ENCODE peak calls at places on chromosomes 3 and 15, in five cellular contexts. One of them, this sample, is unnamed. For H3K9me2, the result is how much of the 10 kb centered on the place peaks cover.

GRCh38 chr3:128491071-128491899 is 1.7 kb downstream of the GATA2 start:
- DNase-seq in HCT116: no peak
- DNase-seq in MM.1S: no peak
- DNase-seq in PC-3: peak
- DNase-seq in OCI-LY7: no peak
- DNase-seq in this sample: peak

GRCh38 chr3:135995766-135996165 is 30.2 kb downstream of the PPP2R3A start:
- DNase-seq in HCT116: no peak
- DNase-seq in PC-3: no peak
- DNase-seq in OCI-LY7: no peak
- DNase-seq in MM.1S: no peak
- DNase-seq in this sample: peak

GRCh38 chr15:100781961-100782525 is 97.6 kb upstream of the ALDH1A3 start:
- DNase-seq in PC-3: no peak
- DNase-seq in OCI-LY7: no peak
- DNase-seq in MM.1S: no peak
- DNase-seq in HCT116: no peak
- DNase-seq in this sample: no peak

GRCh38 chr3:78741066-78741645 is 1026.6 kb downstream of the ROBO1 start:
- DNase-seq in MM.1S: no peak
- DNase-seq in OCI-LY7: peak
- DNase-seq in PC-3: peak
- DNase-seq in HCT116: no peak
- DNase-seq in this sample: no peak

GRCh38 chr15:29689724-29689986 is 132.6 kb downstream of the TJP1 start:
- DNase-seq in MM.1S: no peak
- DNase-seq in HCT116: no peak
- DNase-seq in OCI-LY7: no peak
- DNase-seq in PC-3: no peak
- DNase-seq in this sample: no peak

GRCh38 chr3:102177075-102177755 is 257.6 kb upstream of the ZPLD1 start:
- DNase-seq in MM.1S: no peak
- DNase-seq in HCT116: no peak
- DNase-seq in OCI-LY7: no peak
- DNase-seq in PC-3: no peak
- DNase-seq in this sample: no peak

GRCh38 chr3:104190681-104191080 is 1176.0 kb upstream of the ALCAM start:
- DNase-seq in PC-3: no peak
- DNase-seq in HCT116: no peak
- DNase-seq in OCI-LY7: no peak
- DNase-seq in MM.1S: no peak
- DNase-seq in this sample: no peak

GRCh38 chr3:87498358-87499080 is 222.1 kb upstream of the POU1F1 start:
- DNase-seq in HCT116: no peak
- DNase-seq in PC-3: peak
- DNase-seq in MM.1S: no peak
- DNase-seq in OCI-LY7: no peak
- DNase-seq in this sample: peak

GRCh38 chr3:127970966-127971592 is 56.0 kb downstream of the KBTBD12 start:
- DNase-seq in PC-3: peak
- DNase-seq in HCT116: peak
- DNase-seq in OCI-LY7: peak
- DNase-seq in MM.1S: peak
- DNase-seq in this sample: peak

GRCh38 chr15:66766282-66767228 is 64.5 kb downstream of the SMAD6 start:
- DNase-seq in OCI-LY7: no peak
- DNase-seq in PC-3: peak
- DNase-seq in HCT116: no peak
- DNase-seq in MM.1S: no peak
- DNase-seq in this sample: peak

GRCh38 chr3:194485471-194485875 is 1.3 kb downstream of the ATP13A3 start:
- DNase-seq in PC-3: peak
- DNase-seq in MM.1S: peak
- DNase-seq in OCI-LY7: no peak
- DNase-seq in HCT116: no peak
- DNase-seq in this sample: peak

GRCh38 chr3:194082596-194083220 is 53.2 kb upstream of the HES1 start:
- DNase-seq in OCI-LY7: no peak
- DNase-seq in MM.1S: no peak
- DNase-seq in HCT116: no peak
- DNase-seq in PC-3: no peak
- DNase-seq in this sample: peak

DNA sequence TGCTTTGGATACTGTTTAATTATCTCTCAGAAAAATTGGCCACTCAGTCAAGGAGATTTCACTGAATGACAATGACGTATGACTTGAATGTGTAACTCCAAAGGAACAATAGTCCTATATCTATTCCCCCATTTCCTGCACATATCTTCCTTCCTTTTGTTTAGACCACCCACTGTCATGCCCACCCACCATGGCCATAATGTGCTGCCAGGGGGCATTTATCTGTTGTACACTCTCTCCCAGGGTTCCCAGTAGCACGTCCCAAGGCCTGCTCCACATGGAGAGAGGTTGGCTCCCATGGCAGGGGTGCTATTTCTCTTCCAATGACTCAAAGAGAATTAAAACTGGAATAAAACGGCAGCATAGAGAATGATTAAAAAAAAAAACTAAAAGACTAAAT is 36.8 kb upstream of the CTNNB1 start:
- DNase-seq in OCI-LY7: no peak
- DNase-seq in HCT116: no peak
- DNase-seq in PC-3: no peak
- DNase-seq in MM.1S: no peak
- DNase-seq in this sample: no peak
- H3K9me2 ChIP-seq in OCI-LY7: under half
- H3K9me2 ChIP-seq in HCT116: under half
- H3K9me2 ChIP-seq in PC-3: under half
- H3K9me2 ChIP-seq in MM.1S: under half
- H3K9me2 ChIP-seq in this sample: under half

GRCh38 chr3:10692039-10692438 is 124.0 kb upstream of the SLC6A11 start:
- DNase-seq in MM.1S: no peak
- DNase-seq in OCI-LY7: no peak
- DNase-seq in PC-3: no peak
- DNase-seq in HCT116: no peak
- DNase-seq in this sample: no peak

GRCh38 chr3:10693457-10693856 is 122.6 kb upstream of the SLC6A11 start:
- DNase-seq in MM.1S: no peak
- DNase-seq in HCT116: no peak
- DNase-seq in PC-3: peak
- DNase-seq in OCI-LY7: peak
- DNase-seq in this sample: no peak

GRCh38 chr3:10694194-10694593 is 121.8 kb upstream of the SLC6A11 start:
- DNase-seq in OCI-LY7: no peak
- DNase-seq in HCT116: no peak
- DNase-seq in PC-3: no peak
- DNase-seq in MM.1S: no peak
- DNase-seq in this sample: no peak

GRCh38 chr3:10697918-10698317 is 118.1 kb upstream of the SLC6A11 start:
- DNase-seq in OCI-LY7: no peak
- DNase-seq in HCT116: peak
- DNase-seq in MM.1S: no peak
- DNase-seq in PC-3: peak
- DNase-seq in this sample: no peak

DNA sequence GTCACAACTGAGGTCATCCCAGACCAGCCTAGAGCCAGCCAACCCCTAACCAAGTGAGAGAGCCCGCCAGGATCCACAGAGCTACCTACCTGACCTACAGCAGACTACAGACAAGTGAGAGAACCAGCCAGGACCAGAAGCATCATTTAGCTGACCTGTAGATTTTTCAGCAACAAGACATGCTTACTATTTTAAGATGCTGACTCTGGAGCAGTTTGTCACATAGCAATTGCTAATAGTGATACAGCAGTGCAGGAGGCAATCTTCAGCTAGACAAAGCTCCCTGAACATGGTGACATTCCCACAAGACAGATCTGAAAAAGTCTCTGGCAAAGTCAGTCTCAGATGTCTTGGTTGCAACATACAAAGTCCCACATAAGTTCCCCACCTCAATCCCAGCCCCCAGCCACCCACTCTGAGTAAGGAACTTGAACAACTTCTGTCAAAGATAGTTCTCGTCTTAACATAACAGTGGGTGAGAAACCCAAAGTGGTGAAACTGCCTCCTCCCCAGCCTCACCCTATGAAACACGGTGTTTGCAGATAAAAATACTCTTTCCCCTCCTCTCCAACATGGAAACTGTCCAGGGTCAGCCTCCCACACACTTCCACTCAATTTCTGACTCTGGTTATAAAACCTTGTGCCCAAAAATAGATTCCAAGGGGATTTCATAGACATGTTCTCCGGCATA is 120.3 kb upstream of the SLC6A11 start:
- DNase-seq in OCI-LY7: no peak
- DNase-seq in HCT116: no peak
- DNase-seq in MM.1S: no peak
- DNase-seq in PC-3: no peak
- DNase-seq in this sample: no peak
- TF ChIP-seq EZH2phosphoT487 in OCI-LY7: no peak
- TF ChIP-seq EZH2phosphoT487 in HCT116: no peak
- TF ChIP-seq EZH2phosphoT487 in MM.1S: no peak
- TF ChIP-seq EZH2phosphoT487 in PC-3: no peak
- TF ChIP-seq EZH2phosphoT487 in this sample: no peak

DNA sequence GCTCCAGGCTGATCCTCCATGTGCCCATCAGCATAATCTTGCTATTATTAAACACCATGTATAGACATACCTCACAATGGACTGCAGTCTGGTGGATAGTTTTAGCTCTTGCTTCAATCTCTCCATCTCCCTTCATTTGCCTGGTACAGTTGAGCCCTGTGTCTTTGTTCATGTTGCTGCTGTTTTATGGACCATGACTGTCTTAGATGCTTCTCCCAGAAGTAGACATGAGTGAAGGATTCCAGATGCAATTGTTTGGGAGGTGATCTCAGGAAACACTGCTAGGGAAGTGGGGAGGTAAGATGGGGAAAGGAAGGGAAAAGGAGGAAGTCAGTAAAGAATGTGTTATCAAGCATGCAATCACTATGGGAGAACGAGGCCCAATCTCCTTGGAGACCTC is 36.3 kb upstream of the CTNNB1 start:
- DNase-seq in PC-3: no peak
- DNase-seq in OCI-LY7: no peak
- DNase-seq in MM.1S: no peak
- DNase-seq in HCT116: no peak
- DNase-seq in this sample: no peak
- H3K9me2 ChIP-seq in PC-3: under half
- H3K9me2 ChIP-seq in OCI-LY7: under half
- H3K9me2 ChIP-seq in MM.1S: under half
- H3K9me2 ChIP-seq in HCT116: under half
- H3K9me2 ChIP-seq in this sample: under half

GRCh38 chr3:170558417-170558816 is 27.5 kb downstream of the SLC7A14 start:
- DNase-seq in HCT116: no peak
- DNase-seq in PC-3: no peak
- DNase-seq in OCI-LY7: no peak
- DNase-seq in MM.1S: no peak
- DNase-seq in this sample: no peak
- TF ChIP-seq EZH2phosphoT487 in HCT116: no peak
- TF ChIP-seq EZH2phosphoT487 in PC-3: no peak
- TF ChIP-seq EZH2phosphoT487 in OCI-LY7: no peak
- TF ChIP-seq EZH2phosphoT487 in MM.1S: no peak
- TF ChIP-seq EZH2phosphoT487 in this sample: no peak

This sample was measured in GM23248.